ENCODE peak calls at places on chromosomes 4 and X, in seven cellular contexts. P is GM23338, W is SK-N-SH, U is HepG2, J is K562, H is HCT116, N is Panc1. X is an unnamed sample.

GRCh38 chrX:135481696-135482179 is 38.7 kb upstream of the INTS6L start:
- DNase-seq in H (no peak), W (no peak), P (no peak), N (no peak), U (no peak), J (no peak), X (no peak)

GRCh38 chrX:49910344-49910743 is 12.1 kb upstream of the CLCN5 start:
- DNase-seq in U (no peak), P (no peak), N (no peak), H (no peak), W (no peak), J (no peak), X (no peak)

GRCh38 chr4:177484613-177485021 is 42.4 kb upstream of the AGA start:
- DNase-seq in H (peak), W (no peak), J (no peak), P (peak), U (peak), N (no peak), X (no peak)

GRCh38 chr4:109303141-109303499 is 662 bp upstream of the COL25A1 start:
- DNase-seq in H (no peak), U (no peak), J (no peak), N (no peak), P (no peak), W (no peak), X (no peak)

GRCh38 chr4:110270492-110271197 is 72.2 kb upstream of the ELOVL6 start:
- DNase-seq in P (no peak), W (no peak), H (no peak), U (no peak), J (no peak), N (no peak), X (no peak)

GRCh38 chr4:86498560-86499166 is 95.5 kb upstream of the PTPN13 start:
- DNase-seq in P (peak), H (peak), N (peak), J (peak), U (peak), W (peak), X (peak)

GRCh38 chr4:8297141-8297601 is 27.6 kb downstream of the HTRA3 start:
- DNase-seq in H (no peak), J (no peak), U (no peak), P (no peak), N (no peak), W (no peak), X (no peak)

GRCh38 chr4:163335384-163335783 is 3.0 kb upstream of the NPY1R start:
- DNase-seq in W (no peak), H (no peak), N (no peak), J (no peak), P (no peak), U (no peak), X (no peak)

GRCh38 chrX:47482512-47483309 is at the start of gene ZNF41:
- DNase-seq in P (peak), J (peak), N (peak), W (peak), U (peak), H (peak), X (peak)
- TF ChIP-seq POLR2AphosphoS5 in P (peak), J (peak), N (peak), W (peak), U (no peak), H (peak), X (peak)

GRCh38 chr4:2400841-2401609 is 17.4 kb downstream of the ZFYVE28 start:
- DNase-seq in J (no peak), H (no peak), W (no peak), N (no peak), U (no peak), P (no peak), X (no peak)
- TF ChIP-seq REST in J (no peak), H (no peak), W (no peak), N (no peak), U (no peak), P (no peak), X (no peak)

DNA sequence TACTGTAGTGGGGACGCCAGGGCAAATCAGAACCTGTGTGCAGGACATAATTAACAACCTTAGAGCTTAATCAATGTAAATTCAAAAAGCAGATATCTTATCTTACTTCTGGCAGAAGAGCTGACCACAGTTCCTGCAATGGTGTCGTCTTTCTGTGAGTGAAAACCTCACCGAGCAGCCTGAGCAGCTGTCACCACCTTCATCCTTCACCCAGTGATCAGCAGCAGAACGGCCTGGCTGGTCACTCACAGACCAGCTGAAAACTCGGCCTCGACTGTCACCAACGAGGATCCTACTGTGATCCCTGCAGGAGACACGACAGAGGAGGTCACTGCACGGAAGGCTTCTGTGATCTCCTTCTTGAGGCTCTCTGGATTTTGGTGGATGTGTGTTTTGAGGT is 94.2 kb downstream of the CDS1 start:
- DNase-seq in W (no peak), U (no peak), N (no peak), H (no peak), J (no peak), P (no peak), X (no peak)
- TF ChIP-seq POLR2AphosphoS5 in W (no peak), U (no peak), N (no peak), H (no peak), J (no peak), P (no peak), X (no peak)

GRCh38 chr4:146495277-146495676 is 26.5 kb downstream of the SLC10A7 start:
- DNase-seq in N (no peak), H (no peak), J (no peak), W (no peak), P (no peak), U (peak), X (no peak)
- TF ChIP-seq REST in N (no peak), H (no peak), J (no peak), W (no peak), P (no peak), U (no peak), X (no peak)

GRCh38 chr4:140152760-140153418 is 1.1 kb downstream of the MAML3 start:
- DNase-seq in J (no peak), H (no peak), U (no peak), N (no peak), W (peak), P (peak), X (peak)

GRCh38 chr4:140150886-140151699 is 2.9 kb downstream of the MAML3 start:
- DNase-seq in W (peak), U (no peak), N (no peak), P (peak), J (peak), H (peak), X (peak)

GRCh38 chr4:140151700-140152014 is 2.3 kb downstream of the MAML3 start:
- DNase-seq in J (peak), H (peak), N (no peak), U (peak), W (peak), P (peak), X (peak)

GRCh38 chr4:140153419-140153743 is 603 bp downstream of the MAML3 start:
- DNase-seq in H (no peak), P (no peak), U (no peak), N (no peak), J (no peak), W (no peak), X (peak)

GRCh38 chr4:140152015-140152703 is 1.8 kb downstream of the MAML3 start:
- DNase-seq in N (no peak), H (peak), U (no peak), P (peak), W (peak), J (peak), X (peak)
- TF ChIP-seq POLR2AphosphoS5 in N (no peak), H (peak), U (no peak), P (no peak), W (peak), J (no peak), X (no peak)

X was measured in HL-60.